ENCODE peak calls at places on chromosomes 7 and 10, in eight cellular contexts. E, U, K, F, Y, O, X and D are unnamed samples.

GRCh38 chr7:44201813-44202212 is 1.0 kb downstream of the YKT6 start:
- DNase-seq in E (no peak), U (no peak), K (no peak), F (no peak), Y (no peak), O (no peak), X (no peak), D (no peak)

GRCh38 chr10:89662596-89662995 is 17.6 kb upstream of the PANK1 start:
- DNase-seq in E (no peak), U (no peak), K (no peak), F (no peak), Y (no peak), O (no peak), X (no peak), D (peak)

GRCh38 chr7:39249635-39250034 is 271.9 kb downstream of the POU6F2 start:
- DNase-seq in E (no peak), U (no peak), K (no peak), F (no peak), Y (no peak), O (no peak), X (no peak), D (no peak)

GRCh38 chr7:117825132-117825531 is 48.1 kb downstream of the CTTNBP2 start:
- DNase-seq in E (no peak), U (no peak), K (peak), F (no peak), Y (no peak), O (no peak), X (no peak), D (peak)

GRCh38 chr7:101717986-101718746 is 89.1 kb upstream of the MYL10 start:
- DNase-seq in E (no peak), U (peak), K (peak), F (no peak), Y (no peak), O (no peak), X (no peak), D (peak)

GRCh38 chr10:87612107-87612506 is 47.6 kb upstream of the PAPSS2 start:
- DNase-seq in E (no peak), U (no peak), K (no peak), F (no peak), Y (no peak), O (no peak), X (no peak), D (no peak)

GRCh38 chr7:2001601-2002442 is 230.9 kb downstream of the MAD1L1 start:
- DNase-seq in E (no peak), U (no peak), K (no peak), F (no peak), Y (no peak), O (no peak), X (no peak), D (no peak)

GRCh38 chr10:653991-654646 is 35.3 kb downstream of the DIP2C start:
- DNase-seq in E (no peak), U (no peak), K (peak), F (no peak), Y (no peak), O (no peak), X (no peak), D (no peak)

GRCh38 chr7:45088146-45088701 is 545 bp downstream of the NACAD start:
- DNase-seq in E (no peak), U (no peak), K (no peak), F (no peak), Y (no peak), O (no peak), X (no peak), D (no peak)

GRCh38 chr10:16828114-16828568 is 10.9 kb upstream of the RSU1 start:
- DNase-seq in E (peak), U (peak), K (peak), F (peak), Y (peak), O (peak), X (peak), D (peak)

GRCh38 chr10:33134011-33134751 is 176.2 kb upstream of the ITGB1 start:
- DNase-seq in E (no peak), U (peak), K (peak), F (peak), Y (peak), O (peak), X (peak), D (peak)

GRCh38 chr7:120402801-120403200 is 129.8 kb downstream of the KCND2 start:
- DNase-seq in E (no peak), U (no peak), K (peak), F (no peak), Y (no peak), O (no peak), X (no peak), D (no peak)

GRCh38 chr7:105932835-105933477 is 30.1 kb upstream of the CDHR3 start:
- DNase-seq in E (peak), U (no peak), K (peak), F (no peak), Y (no peak), O (no peak), X (no peak), D (peak)

GRCh38 chr10:99297033-99297432 is 32.1 kb upstream of the CNNM1 start:
- DNase-seq in E (no peak), U (no peak), K (no peak), F (no peak), Y (no peak), O (no peak), X (no peak), D (no peak)

GRCh38 chr7:32093415-32094408 is 23.5 kb upstream of the PDE1C start:
- DNase-seq in E (no peak), U (no peak), K (peak), F (no peak), Y (no peak), O (no peak), X (no peak), D (peak)

GRCh38 chr10:5547934-5548660 is 23.3 kb downstream of the CALML3 start:
- DNase-seq in E (no peak), U (no peak), K (no peak), F (no peak), Y (no peak), O (no peak), X (no peak), D (no peak)

GRCh38 chr10:22682237-22683192 is 31.9 kb downstream of the PIP4K2A start:
- DNase-seq in E (no peak), U (peak), K (peak), F (peak), Y (peak), O (no peak), X (peak), D (peak)

GRCh38 chr7:47622946-47623640 is 41.2 kb upstream of the TNS3 start:
- DNase-seq in E (peak), U (no peak), K (peak), F (no peak), Y (no peak), O (no peak), X (no peak), D (peak)

GRCh38 chr7:149853157-149853556 is 15.0 kb downstream of the ZNF862 start:
- DNase-seq in E (no peak), U (no peak), K (no peak), F (no peak), Y (no peak), O (no peak), X (no peak), D (peak)

GRCh38 chr7:44489955-44490350 is 505 bp downstream of the NUDCD3 start:
- DNase-seq in E (no peak), U (no peak), K (peak), F (peak), Y (peak), O (no peak), X (no peak), D (peak)

GRCh38 chr7:91685544-91685943 is 195.0 kb downstream of the MTERF1 start:
- DNase-seq in E (no peak), U (no peak), K (peak), F (no peak), Y (no peak), O (no peak), X (no peak), D (peak)

GRCh38 chr10:42351745-42352144 is 286.6 kb downstream of the ZNF33B start:
- DNase-seq in E (no peak), U (no peak), K (no peak), F (no peak), Y (no peak), O (no peak), X (no peak), D (no peak)

GRCh38 chr7:108037140-108037539 is 34.2 kb upstream of the LAMB1 start:
- DNase-seq in E (no peak), U (no peak), K (no peak), F (no peak), Y (no peak), O (no peak), X (no peak), D (no peak)

GRCh38 chr7:98830972-98831548 is 38.8 kb downstream of the TMEM130 start:
- DNase-seq in E (no peak), U (no peak), K (no peak), F (no peak), Y (no peak), O (no peak), X (no peak), D (no peak)

GRCh38 chr10:124725171-124725631 is 19.0 kb downstream of the FAM53B start:
- DNase-seq in E (no peak), U (no peak), K (no peak), F (no peak), Y (no peak), O (no peak), X (no peak), D (no peak)

GRCh38 chr10:87867453-87867852 is 4.0 kb downstream of the PTEN start:
- DNase-seq in E (no peak), U (no peak), K (no peak), F (no peak), Y (no peak), O (no peak), X (no peak), D (no peak)

GRCh38 chr10:101686133-101686925 is 8.6 kb downstream of the FBXW4 start:
- DNase-seq in E (no peak), U (no peak), K (no peak), F (no peak), Y (no peak), O (no peak), X (no peak), D (no peak)

GRCh38 chr10:78756604-78757442 is 311.9 kb upstream of the ZMIZ1 start:
- DNase-seq in E (peak), U (peak), K (peak), F (peak), Y (no peak), O (peak), X (no peak), D (peak)

GRCh38 chr10:42836771-42837468 is 54.3 kb downstream of the BMS1 start:
- DNase-seq in E (peak), U (no peak), K (peak), F (no peak), Y (no peak), O (no peak), X (no peak), D (peak)

GRCh38 chr7:80859272-80859970 is 59.4 kb downstream of the SEMA3C start:
- DNase-seq in E (no peak), U (no peak), K (peak), F (no peak), Y (no peak), O (no peak), X (no peak), D (peak)

GRCh38 chr10:128393546-128393945 is 267.3 kb upstream of the MKI67 start:
- DNase-seq in E (no peak), U (no peak), K (no peak), F (no peak), Y (no peak), O (no peak), X (no peak), D (no peak)